ENCODE peak calls at places on chromosomes 3 and 15, in eight cellular contexts. One of them, this sample, is unnamed.

GRCh38 chr15:97652700-97653167 is 307.8 kb upstream of the ARRDC4 start:
- DNase-seq in CD8-positive, alpha-beta T cell: no peak
- DNase-seq in aorta: no peak
- DNase-seq in head of caudate nucleus: no peak
- DNase-seq in stimulated activated CD4-positive, alpha-beta T cell treated with anti-CD3 and anti-CD28 coated beads, Interleukin-2, amount 100 ng/mL, for 24 hours: no peak
- DNase-seq in mucosa of descending colon: no peak
- DNase-seq in HEK293T: peak; percentile 60
- DNase-seq in activated T-helper 9 cell treated with anti-CD3 and anti-CD28 coated beads, Interleukin-2, amount 50 U/mL, for 16 hours: no peak
- DNase-seq in this sample: peak; percentile 7

GRCh38 chr3:132315851-132316250 is 1.4 kb upstream of the ACP3 start:
- DNase-seq in mucosa of descending colon: no peak
- DNase-seq in head of caudate nucleus: no peak
- DNase-seq in stimulated activated CD4-positive, alpha-beta T cell treated with anti-CD3 and anti-CD28 coated beads, Interleukin-2, amount 100 ng/mL, for 24 hours: no peak
- DNase-seq in CD8-positive, alpha-beta T cell: no peak
- DNase-seq in aorta: no peak
- DNase-seq in HEK293T: no peak
- DNase-seq in activated T-helper 9 cell treated with anti-CD3 and anti-CD28 coated beads, Interleukin-2, amount 50 U/mL, for 16 hours: no peak
- DNase-seq in this sample: no peak

GRCh38 chr15:60179786-60180391 is 175.8 kb downstream of the FOXB1 start:
- DNase-seq in stimulated activated CD4-positive, alpha-beta T cell treated with anti-CD3 and anti-CD28 coated beads, Interleukin-2, amount 100 ng/mL, for 24 hours: peak; percentile 32
- DNase-seq in aorta: no peak
- DNase-seq in CD8-positive, alpha-beta T cell: peak; percentile 34
- DNase-seq in HEK293T: peak; percentile 16
- DNase-seq in head of caudate nucleus: peak; percentile 11
- DNase-seq in mucosa of descending colon: no peak
- DNase-seq in activated T-helper 9 cell treated with anti-CD3 and anti-CD28 coated beads, Interleukin-2, amount 50 U/mL, for 16 hours: no peak
- DNase-seq in this sample: peak; percentile 46

GRCh38 chr3:168834558-168834957 is 738.8 kb upstream of the GOLIM4 start:
- DNase-seq in stimulated activated CD4-positive, alpha-beta T cell treated with anti-CD3 and anti-CD28 coated beads, Interleukin-2, amount 100 ng/mL, for 24 hours: no peak
- DNase-seq in head of caudate nucleus: no peak
- DNase-seq in activated T-helper 9 cell treated with anti-CD3 and anti-CD28 coated beads, Interleukin-2, amount 50 U/mL, for 16 hours: no peak
- DNase-seq in mucosa of descending colon: no peak
- DNase-seq in aorta: no peak
- DNase-seq in CD8-positive, alpha-beta T cell: no peak
- DNase-seq in HEK293T: no peak
- DNase-seq in this sample: no peak

GRCh38 chr3:182636646-182637045 is 156.7 kb upstream of the ATP11B start:
- DNase-seq in head of caudate nucleus: no peak
- DNase-seq in CD8-positive, alpha-beta T cell: no peak
- DNase-seq in activated T-helper 9 cell treated with anti-CD3 and anti-CD28 coated beads, Interleukin-2, amount 50 U/mL, for 16 hours: no peak
- DNase-seq in aorta: no peak
- DNase-seq in stimulated activated CD4-positive, alpha-beta T cell treated with anti-CD3 and anti-CD28 coated beads, Interleukin-2, amount 100 ng/mL, for 24 hours: no peak
- DNase-seq in HEK293T: no peak
- DNase-seq in mucosa of descending colon: no peak
- DNase-seq in this sample: no peak

GRCh38 chr3:150180349-150180748 is 209.7 kb upstream of the PFN2 start:
- DNase-seq in CD8-positive, alpha-beta T cell: no peak
- DNase-seq in stimulated activated CD4-positive, alpha-beta T cell treated with anti-CD3 and anti-CD28 coated beads, Interleukin-2, amount 100 ng/mL, for 24 hours: no peak
- DNase-seq in aorta: no peak
- DNase-seq in mucosa of descending colon: no peak
- DNase-seq in head of caudate nucleus: no peak
- DNase-seq in HEK293T: no peak
- DNase-seq in activated T-helper 9 cell treated with anti-CD3 and anti-CD28 coated beads, Interleukin-2, amount 50 U/mL, for 16 hours: no peak
- DNase-seq in this sample: peak; percentile 37

GRCh38 chr3:141528837-141529236 is 42.0 kb downstream of the RASA2 start:
- DNase-seq in mucosa of descending colon: no peak
- DNase-seq in CD8-positive, alpha-beta T cell: no peak
- DNase-seq in head of caudate nucleus: no peak
- DNase-seq in activated T-helper 9 cell treated with anti-CD3 and anti-CD28 coated beads, Interleukin-2, amount 50 U/mL, for 16 hours: no peak
- DNase-seq in stimulated activated CD4-positive, alpha-beta T cell treated with anti-CD3 and anti-CD28 coated beads, Interleukin-2, amount 100 ng/mL, for 24 hours: no peak
- DNase-seq in aorta: no peak
- DNase-seq in HEK293T: no peak
- DNase-seq in this sample: no peak

GRCh38 chr3:24963762-24964625 is 464.1 kb upstream of the RARB start:
- DNase-seq in stimulated activated CD4-positive, alpha-beta T cell treated with anti-CD3 and anti-CD28 coated beads, Interleukin-2, amount 100 ng/mL, for 24 hours: no peak
- DNase-seq in aorta: no peak
- DNase-seq in activated T-helper 9 cell treated with anti-CD3 and anti-CD28 coated beads, Interleukin-2, amount 50 U/mL, for 16 hours: no peak
- DNase-seq in head of caudate nucleus: peak; percentile 15
- DNase-seq in HEK293T: peak; percentile 16
- DNase-seq in CD8-positive, alpha-beta T cell: no peak
- DNase-seq in mucosa of descending colon: no peak
- DNase-seq in this sample: no peak

GRCh38 chr15:97904196-97904572 is 56.3 kb upstream of the ARRDC4 start:
- DNase-seq in aorta: peak; percentile 91
- DNase-seq in stimulated activated CD4-positive, alpha-beta T cell treated with anti-CD3 and anti-CD28 coated beads, Interleukin-2, amount 100 ng/mL, for 24 hours: no peak
- DNase-seq in activated T-helper 9 cell treated with anti-CD3 and anti-CD28 coated beads, Interleukin-2, amount 50 U/mL, for 16 hours: no peak
- DNase-seq in mucosa of descending colon: peak; percentile 62
- DNase-seq in CD8-positive, alpha-beta T cell: no peak
- DNase-seq in HEK293T: peak; percentile 90
- DNase-seq in head of caudate nucleus: peak; percentile 70
- DNase-seq in this sample: peak; percentile 81

GRCh38 chr15:55394694-55395093 is 13.5 kb downstream of the CCPG1 start:
- DNase-seq in stimulated activated CD4-positive, alpha-beta T cell treated with anti-CD3 and anti-CD28 coated beads, Interleukin-2, amount 100 ng/mL, for 24 hours: no peak
- DNase-seq in mucosa of descending colon: no peak
- DNase-seq in CD8-positive, alpha-beta T cell: no peak
- DNase-seq in activated T-helper 9 cell treated with anti-CD3 and anti-CD28 coated beads, Interleukin-2, amount 50 U/mL, for 16 hours: no peak
- DNase-seq in head of caudate nucleus: no peak
- DNase-seq in aorta: no peak
- DNase-seq in HEK293T: no peak
- DNase-seq in this sample: no peak

GRCh38 chr3:126914226-126914625 is 68.7 kb upstream of the PLXNA1 start:
- DNase-seq in head of caudate nucleus: no peak
- DNase-seq in mucosa of descending colon: no peak
- DNase-seq in HEK293T: no peak
- DNase-seq in activated T-helper 9 cell treated with anti-CD3 and anti-CD28 coated beads, Interleukin-2, amount 50 U/mL, for 16 hours: no peak
- DNase-seq in stimulated activated CD4-positive, alpha-beta T cell treated with anti-CD3 and anti-CD28 coated beads, Interleukin-2, amount 100 ng/mL, for 24 hours: no peak
- DNase-seq in CD8-positive, alpha-beta T cell: no peak
- DNase-seq in aorta: peak; percentile 9
- DNase-seq in this sample: no peak

GRCh38 chr15:71806452-71806931 is 3.9 kb upstream of the NR2E3 start:
- DNase-seq in activated T-helper 9 cell treated with anti-CD3 and anti-CD28 coated beads, Interleukin-2, amount 50 U/mL, for 16 hours: no peak
- DNase-seq in HEK293T: no peak
- DNase-seq in mucosa of descending colon: no peak
- DNase-seq in stimulated activated CD4-positive, alpha-beta T cell treated with anti-CD3 and anti-CD28 coated beads, Interleukin-2, amount 100 ng/mL, for 24 hours: no peak
- DNase-seq in CD8-positive, alpha-beta T cell: no peak
- DNase-seq in aorta: no peak
- DNase-seq in head of caudate nucleus: no peak
- DNase-seq in this sample: no peak

GRCh38 chr3:106305127-106305526 is 436.3 kb upstream of the CBLB start:
- DNase-seq in stimulated activated CD4-positive, alpha-beta T cell treated with anti-CD3 and anti-CD28 coated beads, Interleukin-2, amount 100 ng/mL, for 24 hours: no peak
- DNase-seq in CD8-positive, alpha-beta T cell: no peak
- DNase-seq in head of caudate nucleus: no peak
- DNase-seq in aorta: no peak
- DNase-seq in mucosa of descending colon: no peak
- DNase-seq in HEK293T: no peak
- DNase-seq in activated T-helper 9 cell treated with anti-CD3 and anti-CD28 coated beads, Interleukin-2, amount 50 U/mL, for 16 hours: no peak
- DNase-seq in this sample: no peak

GRCh38 chr3:161559177-161559998 is 62.8 kb downstream of the OTOL1 start:
- DNase-seq in mucosa of descending colon: no peak
- DNase-seq in aorta: no peak
- DNase-seq in stimulated activated CD4-positive, alpha-beta T cell treated with anti-CD3 and anti-CD28 coated beads, Interleukin-2, amount 100 ng/mL, for 24 hours: no peak
- DNase-seq in HEK293T: peak; percentile 44
- DNase-seq in CD8-positive, alpha-beta T cell: no peak
- DNase-seq in head of caudate nucleus: peak; percentile 35
- DNase-seq in activated T-helper 9 cell treated with anti-CD3 and anti-CD28 coated beads, Interleukin-2, amount 50 U/mL, for 16 hours: no peak
- DNase-seq in this sample: no peak

GRCh38 chr15:90001062-90001682 is at the start of gene ZNF710:
- DNase-seq in mucosa of descending colon: peak; percentile 62
- DNase-seq in CD8-positive, alpha-beta T cell: peak; percentile 29
- DNase-seq in activated T-helper 9 cell treated with anti-CD3 and anti-CD28 coated beads, Interleukin-2, amount 50 U/mL, for 16 hours: no peak
- DNase-seq in HEK293T: peak; percentile 69
- DNase-seq in head of caudate nucleus: peak; percentile 77
- DNase-seq in aorta: peak; percentile 83
- DNase-seq in stimulated activated CD4-positive, alpha-beta T cell treated with anti-CD3 and anti-CD28 coated beads, Interleukin-2, amount 100 ng/mL, for 24 hours: no peak
- DNase-seq in this sample: peak; percentile 38

This sample was measured in body of pancreas.